ENCODE peak calls at places on chromosomes 3 and 15, in eight cellular contexts. C is activated CD4-positive, alpha-beta T cell treated with anti-CD3 and anti-CD28 coated beads for 4 hours; N is stimulated activated naive CD8-positive, alpha-beta T cell treated with anti-CD3 and anti-CD28 coated beads, Interleukin-15, Interleukin-2, amounts not matched to agents 100 U/mL and 50 U/mL, for 24 hours; P is GM12865; R is SK-MEL-5; D is Jurkat, Clone E6-1; H is activated T-cell treated with anti-CD3 and anti-CD28 coated beads for 1 hour; M is lung. E is an unnamed sample.

GRCh38 chr3:174540081-174540480 is 319.1 kb upstream of the NAALADL2 start:
- DNase-seq in C (no peak), N (no peak), P (no peak), R (no peak), D (peak; percentile 2), H (no peak), M (no peak), E (no peak)

GRCh38 chr3:153338487-153338886 is 176.5 kb downstream of the RAP2B start:
- DNase-seq in C (no peak), N (no peak), P (no peak), R (peak; percentile 79), D (no peak), H (no peak), M (no peak), E (no peak)

GRCh38 chr3:172076212-172076611 is 36.8 kb downstream of the FNDC3B start:
- DNase-seq in C (no peak), N (no peak), P (no peak), R (no peak), D (no peak), H (no peak), M (no peak), E (no peak)

GRCh38 chr15:42627485-42627884 is 52.1 kb downstream of the STARD9 start:
- DNase-seq in C (no peak), N (no peak), P (no peak), R (no peak), D (no peak), H (no peak), M (no peak), E (no peak)

GRCh38 chr15:80776420-80777045 is 2.6 kb upstream of the CEMIP start:
- DNase-seq in C (peak; percentile 58), N (peak; percentile 77), P (peak; percentile 73), R (peak; percentile 90), D (peak; percentile 32), H (peak; percentile 50), M (peak; percentile 81), E (peak; percentile 83)

GRCh38 chr3:132248490-132248889 is 68.7 kb upstream of the ACP3 start:
- DNase-seq in C (no peak), N (no peak), P (no peak), R (no peak), D (no peak), H (no peak), M (no peak), E (no peak)

GRCh38 chr3:140100479-140100878 is 165.5 kb downstream of the CLSTN2 start:
- DNase-seq in C (no peak), N (no peak), P (no peak), R (no peak), D (no peak), H (no peak), M (no peak), E (no peak)

GRCh38 chr3:42704136-42704841 is 1.7 kb upstream of the HHATL start:
- DNase-seq in C (no peak), N (no peak), P (no peak), R (no peak), D (no peak), H (no peak), M (no peak), E (no peak)

GRCh38 chr3:123540285-123540684 is 44.6 kb downstream of the HACD2 start:
- DNase-seq in C (no peak), N (no peak), P (peak; percentile 24), R (no peak), D (no peak), H (no peak), M (no peak), E (no peak)

GRCh38 chr3:181955566-181955965 is 243.8 kb downstream of the SOX2 start:
- DNase-seq in C (no peak), N (no peak), P (peak; percentile 15), R (no peak), D (no peak), H (no peak), M (no peak), E (no peak)